ENCODE peak calls at places on chromosomes 6 and 20, in ten cellular contexts. O is ovary, F is fibroblast of lung, H is endothelial cell of umbilical vein, Y is body of pancreas, E is hepatocyte, M is PC-3, T is uterus, Q is upper lobe of left lung, G is adrenal gland. K is an unnamed sample.

GRCh38 chr6:108721308-108721707 is 126.9 kb upstream of the ARMC2 start:
- DNase-seq in O (no peak), F (no peak), H (no peak), Y (no peak), E (no peak), M (no peak), T (no peak), Q (no peak), G (no peak), K (no peak)

GRCh38 chr6:170490259-170490658 is 62.8 kb downstream of the PSMB1 start:
- DNase-seq in O (no peak), F (no peak), H (no peak), Y (no peak), E (no peak), M (no peak), T (no peak), Q (no peak), G (no peak), K (no peak)

GRCh38 chr6:117477988-117478852 is 4.3 kb upstream of the DCBLD1 start:
- DNase-seq in O (no peak), F (no peak), H (peak), Y (no peak), E (peak), M (no peak), T (no peak), Q (no peak), G (peak), K (peak)

GRCh38 chr6:129701721-129702455 is 8.1 kb downstream of the ARHGAP18 start:
- DNase-seq in O (no peak), F (peak), H (no peak), Y (no peak), E (no peak), M (no peak), T (no peak), Q (no peak), G (no peak), K (no peak)

GRCh38 chr6:26363882-26364825 is 844 bp upstream of the BTN3A2 start:
- DNase-seq in O (no peak), F (peak), H (no peak), Y (no peak), E (peak), M (peak), T (peak), Q (no peak), G (no peak), K (peak)

GRCh38 chr6:38234934-38235678 is 404.6 kb downstream of the BTBD9 start:
- DNase-seq in O (no peak), F (no peak), H (no peak), Y (no peak), E (no peak), M (no peak), T (no peak), Q (no peak), G (no peak), K (no peak)

GRCh38 chr6:49918787-49919186 is 45.2 kb downstream of the DEFB114 start:
- DNase-seq in O (no peak), F (no peak), H (no peak), Y (no peak), E (no peak), M (no peak), T (no peak), Q (no peak), G (no peak), K (no peak)

GRCh38 chr20:8766868-8767390 is 302.0 kb upstream of the PLCB4 start:
- DNase-seq in O (no peak), F (no peak), H (no peak), Y (no peak), E (no peak), M (no peak), T (no peak), Q (no peak), G (no peak), K (no peak)

GRCh38 chr6:89986650-89987074 is 92.4 kb downstream of the GJA10 start:
- DNase-seq in O (no peak), F (peak), H (no peak), Y (no peak), E (no peak), M (peak), T (no peak), Q (no peak), G (no peak), K (no peak)

GRCh38 chr6:134951494-134952263 is 1.8 kb upstream of the ALDH8A1 start:
- DNase-seq in O (no peak), F (no peak), H (no peak), Y (no peak), E (peak), M (no peak), T (no peak), Q (no peak), G (no peak), K (no peak)

GRCh38 chr6:121093928-121094327 is 240.4 kb downstream of the TBC1D32 start:
- DNase-seq in O (no peak), F (peak), H (no peak), Y (no peak), E (no peak), M (no peak), T (no peak), Q (no peak), G (no peak), K (peak)

GRCh38 chr6:10695086-10695657 is 400 bp downstream of the PAK1IP1 start:
- DNase-seq in O (no peak), F (no peak), H (no peak), Y (no peak), E (no peak), M (no peak), T (no peak), Q (no peak), G (no peak), K (peak)

GRCh38 chr20:32455171-32455900 is 97.2 kb downstream of the ASXL1 start:
- DNase-seq in O (no peak), F (no peak), H (no peak), Y (peak), E (no peak), M (no peak), T (no peak), Q (no peak), G (no peak), K (no peak)

GRCh38 chr6:106732541-106732940 is 103.2 kb downstream of the QRSL1 start:
- DNase-seq in O (no peak), F (no peak), H (no peak), Y (no peak), E (no peak), M (no peak), T (no peak), Q (no peak), G (no peak), K (no peak)

GRCh38 chr20:54323227-54323734 is 115.4 kb downstream of the PFDN4 start:
- DNase-seq in O (no peak), F (no peak), H (no peak), Y (no peak), E (no peak), M (no peak), T (no peak), Q (no peak), G (no peak), K (no peak)

GRCh38 chr20:49979030-49979832 is 3.5 kb upstream of the SNAI1 start:
- DNase-seq in O (peak), F (peak), H (peak), Y (no peak), E (peak), M (peak), T (no peak), Q (peak), G (no peak), K (peak)

GRCh38 chr6:72669324-72669723 is 47.5 kb downstream of the KCNQ5 start:
- DNase-seq in O (no peak), F (no peak), H (no peak), Y (no peak), E (no peak), M (no peak), T (no peak), Q (no peak), G (no peak), K (no peak)

GRCh38 chr6:87660226-87660886 is 41.7 kb downstream of the AKIRIN2 start:
- DNase-seq in O (no peak), F (peak), H (peak), Y (no peak), E (no peak), M (peak), T (no peak), Q (no peak), G (peak), K (no peak)

GRCh38 chr6:52454556-52454955 is 34.4 kb downstream of the EFHC1 start:
- DNase-seq in O (no peak), F (peak), H (peak), Y (no peak), E (no peak), M (peak), T (no peak), Q (no peak), G (no peak), K (peak)

GRCh38 chr6:94130458-94130857 is 711.1 kb upstream of the EPHA7 start:
- DNase-seq in O (no peak), F (no peak), H (no peak), Y (no peak), E (peak), M (no peak), T (no peak), Q (no peak), G (no peak), K (no peak)

GRCh38 chr6:48080227-48081009 is 30.6 kb downstream of the PTCHD4 start:
- DNase-seq in O (no peak), F (no peak), H (peak), Y (no peak), E (no peak), M (peak), T (no peak), Q (no peak), G (no peak), K (no peak)

GRCh38 chr6:31498748-31499147 is 803 bp downstream of the MICB start:
- DNase-seq in O (no peak), F (peak), H (peak), Y (no peak), E (peak), M (peak), T (no peak), Q (peak), G (peak), K (no peak)

GRCh38 chr6:83429857-83430605 is 820 bp downstream of the ME1 start:
- DNase-seq in O (no peak), F (peak), H (peak), Y (peak), E (peak), M (peak), T (no peak), Q (peak), G (peak), K (peak)

GRCh38 chr6:110781522-110782200 is 33.6 kb downstream of the CDK19 start:
- DNase-seq in O (no peak), F (peak), H (no peak), Y (no peak), E (no peak), M (no peak), T (no peak), Q (no peak), G (no peak), K (no peak)

GRCh38 chr20:34639755-34640222 is 37.1 kb downstream of the PIGU start:
- DNase-seq in O (no peak), F (no peak), H (peak), Y (peak), E (peak), M (peak), T (no peak), Q (no peak), G (no peak), K (no peak)

GRCh38 chr20:19828233-19828632 is 70.2 kb downstream of the RIN2 start:
- DNase-seq in O (no peak), F (peak), H (peak), Y (peak), E (peak), M (peak), T (no peak), Q (no peak), G (no peak), K (peak)

GRCh38 chr6:14894105-14894504 is 351.8 kb upstream of the JARID2 start:
- DNase-seq in O (no peak), F (no peak), H (no peak), Y (no peak), E (no peak), M (no peak), T (no peak), Q (no peak), G (no peak), K (no peak)

GRCh38 chr20:6692566-6693168 is 74.8 kb upstream of the BMP2 start:
- DNase-seq in O (no peak), F (peak), H (no peak), Y (no peak), E (peak), M (peak), T (no peak), Q (no peak), G (no peak), K (no peak)

GRCh38 chr20:37535443-37536132 is 7.9 kb upstream of the BLCAP start:
- DNase-seq in O (no peak), F (no peak), H (no peak), Y (no peak), E (no peak), M (no peak), T (no peak), Q (peak), G (no peak), K (no peak)

GRCh38 chr20:991850-992249 is 10.3 kb downstream of the RSPO4 start:
- DNase-seq in O (no peak), F (no peak), H (no peak), Y (no peak), E (no peak), M (no peak), T (no peak), Q (no peak), G (no peak), K (no peak)

GRCh38 chr6:144853603-144854002 is 568.5 kb downstream of the UTRN start:
- DNase-seq in O (no peak), F (no peak), H (no peak), Y (no peak), E (no peak), M (no peak), T (no peak), Q (no peak), G (no peak), K (no peak)

GRCh38 chr20:48722737-48723191 is 105.0 kb downstream of the PREX1 start:
- DNase-seq in O (no peak), F (peak), H (peak), Y (peak), E (peak), M (peak), T (no peak), Q (no peak), G (no peak), K (no peak)

GRCh38 chr20:15616626-15617025 is 956.6 kb downstream of the KIF16B start:
- DNase-seq in O (no peak), F (no peak), H (no peak), Y (no peak), E (no peak), M (peak), T (no peak), Q (no peak), G (no peak), K (no peak)

GRCh38 chr6:143232849-143233248 is 172.2 kb downstream of the AIG1 start:
- DNase-seq in O (no peak), F (peak), H (peak), Y (peak), E (peak), M (peak), T (no peak), Q (no peak), G (peak), K (peak)

DNA sequence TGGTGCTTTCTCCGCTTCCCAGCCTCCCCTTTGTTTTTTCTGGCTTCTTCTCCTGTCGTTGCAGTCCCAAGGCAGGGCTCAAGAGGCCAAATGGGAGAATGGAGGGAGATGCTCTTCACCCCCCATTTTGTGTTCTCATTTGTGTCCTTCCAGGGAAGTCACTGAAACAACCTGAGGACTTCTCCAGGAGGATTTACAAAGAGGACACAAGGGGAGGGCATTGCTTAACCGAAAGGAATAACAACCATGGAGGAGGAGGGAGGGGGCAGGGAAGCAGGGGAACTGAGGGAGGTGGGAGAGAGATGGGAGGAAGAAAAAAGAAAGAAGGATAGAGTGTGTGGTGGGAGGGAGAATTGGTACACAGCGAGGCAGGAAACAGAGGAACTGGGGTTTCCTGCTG is 17.0 kb upstream of the MLN start:
- DNase-seq in O (no peak), F (no peak), H (no peak), Y (no peak), E (no peak), M (no peak), T (no peak), Q (no peak), G (no peak), K (no peak)
- TF ChIP-seq CTCF in O (no peak), F (no peak), H (no peak), Y (no peak), E (no peak), M (no peak), T (no peak), Q (no peak), G (no peak), K (no peak)

DNA sequence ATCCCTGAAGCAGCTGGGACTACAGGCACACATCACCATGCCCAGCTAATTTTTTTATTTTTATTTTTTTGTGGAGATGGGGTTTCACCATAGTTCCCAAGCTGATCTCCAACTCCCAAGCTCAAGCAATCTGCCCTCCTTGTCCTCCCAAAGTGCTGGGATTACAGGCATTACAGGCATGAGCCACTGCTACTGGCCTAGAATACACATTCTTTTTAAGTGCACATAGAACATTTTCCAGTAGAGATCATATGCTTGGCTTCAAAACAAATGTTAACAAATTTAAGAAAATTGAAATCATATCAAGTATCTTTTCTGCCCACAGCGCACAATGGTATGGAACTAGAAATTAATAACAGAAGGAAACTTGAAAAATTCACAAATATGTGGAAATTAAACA is 176.8 kb upstream of the MARCKS start:
- DNase-seq in O (no peak), F (no peak), H (no peak), Y (no peak), E (no peak), M (no peak), T (no peak), Q (no peak), G (no peak), K (no peak)
- H3K27ac ChIP-seq in O (no peak), F (no peak), H (no peak), Y (no peak), E (no peak), M (no peak), T (no peak), Q (no peak), G (no peak), K (no peak)

GRCh38 chr6:137923866-137924616 is 57.0 kb downstream of the TNFAIP3 start:
- DNase-seq in O (no peak), F (no peak), H (no peak), Y (no peak), E (peak), M (peak), T (no peak), Q (no peak), G (no peak), K (no peak)

GRCh38 chr6:137920331-137920730 is 53.3 kb downstream of the TNFAIP3 start:
- DNase-seq in O (no peak), F (no peak), H (no peak), Y (no peak), E (no peak), M (no peak), T (no peak), Q (no peak), G (no peak), K (no peak)

GRCh38 chr6:137919512-137919823 is 52.4 kb downstream of the TNFAIP3 start:
- DNase-seq in O (no peak), F (no peak), H (no peak), Y (no peak), E (no peak), M (no peak), T (no peak), Q (no peak), G (no peak), K (no peak)

GRCh38 chr6:137919837-137920304 is 52.8 kb downstream of the TNFAIP3 start:
- DNase-seq in O (no peak), F (no peak), H (peak), Y (no peak), E (no peak), M (no peak), T (no peak), Q (no peak), G (no peak), K (no peak)

DNA sequence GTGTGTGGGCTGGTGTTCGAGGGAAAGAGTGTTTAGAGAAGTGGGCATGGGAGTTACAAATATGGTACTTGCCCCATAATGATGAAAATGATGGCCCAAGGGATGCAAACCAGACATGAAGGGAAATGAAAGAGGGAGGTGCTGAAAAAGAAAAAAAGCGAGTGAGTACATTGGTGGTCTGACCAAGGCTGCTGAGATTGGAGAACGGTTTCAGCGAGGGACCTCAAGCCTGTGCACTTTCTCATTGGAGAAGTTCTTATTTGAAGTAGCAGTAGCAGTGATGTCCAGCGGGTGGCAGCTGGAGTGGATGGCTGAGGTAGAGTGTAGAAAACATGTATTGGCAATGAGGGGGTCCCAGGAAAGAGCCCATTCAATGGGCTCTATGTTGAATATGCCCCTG is 54.8 kb downstream of the TNFAIP3 start:
- DNase-seq in O (no peak), F (no peak), H (no peak), Y (no peak), E (no peak), M (no peak), T (no peak), Q (no peak), G (no peak), K (no peak)
- TF ChIP-seq CTCF in O (no peak), F (peak), H (no peak), Y (no peak), E (no peak), M (peak), T (no peak), Q (no peak), G (peak), K (no peak)

GRCh38 chr6:44049989-44050871 is 77.0 kb downstream of the MRPL14 start:
- DNase-seq in O (no peak), F (peak), H (no peak), Y (no peak), E (no peak), M (peak), T (peak), Q (no peak), G (no peak), K (no peak)
- H3K27ac ChIP-seq in O (no peak), F (peak), H (no peak), Y (peak), E (peak), M (peak), T (peak), Q (no peak), G (no peak), K (peak)

K was measured in RWPE1.